ENCODE peak calls at places on chromosomes 1 and 21, in five cellular contexts. H is mammary epithelial cell, S is psoas muscle, Q is GM23248, Z is testis. U is an unnamed sample. For H3K4me1, the result is how much of the 10 kb centered on the place peaks cover.

GRCh38 chr1:60897003-60897402 is 185.4 kb upstream of the NFIA start:
- DNase-seq in S (peak), H (no peak), Z (no peak), Q (no peak), U (no peak)

GRCh38 chr1:78825561-78825960 is 175.9 kb downstream of the IFI44 start:
- DNase-seq in S (no peak), Q (no peak), Z (no peak), H (no peak), U (no peak)

GRCh38 chr1:175591083-175591743 is 152.2 kb downstream of the TNR start:
- DNase-seq in S (no peak), Z (peak), Q (no peak), H (no peak), U (no peak)

GRCh38 chr21:39216290-39216689 is 33.0 kb upstream of the PSMG1 start:
- DNase-seq in H (no peak), S (no peak), Q (no peak), Z (no peak), U (no peak)

GRCh38 chr1:95407864-95408291 is 173.9 kb downstream of the RWDD3 start:
- DNase-seq in Q (no peak), Z (no peak), H (no peak), S (no peak), U (no peak)

GRCh38 chr1:88737338-88737927 is 53.4 kb downstream of the PKN2 start:
- DNase-seq in H (no peak), Z (no peak), Q (no peak), S (no peak), U (no peak)

GRCh38 chr1:199453731-199454130 is 573.8 kb upstream of the NR5A2 start:
- DNase-seq in S (no peak), Q (peak), H (no peak), Z (no peak), U (no peak)

GRCh38 chr1:52157582-52157981 is 15.7 kb downstream of the ZFYVE9 start:
- DNase-seq in Q (peak), Z (no peak), H (no peak), S (no peak), U (no peak)

GRCh38 chr1:215568287-215568692 is 1.2 kb downstream of the KCTD3 start:
- DNase-seq in Q (peak), Z (peak), H (no peak), S (no peak), U (no peak)

GRCh38 chr1:38858833-38859560 is 575 bp downstream of the RRAGC start:
- DNase-seq in S (peak), H (peak), Z (peak), Q (peak), U (peak)

GRCh38 chr1:53657256-53657805 is 81.6 kb downstream of the GLIS1 start:
- DNase-seq in S (peak), Q (no peak), H (no peak), Z (no peak), U (no peak)

GRCh38 chr1:20343149-20343936 is 52.7 kb downstream of the VWA5B1 start:
- DNase-seq in H (no peak), Q (no peak), Z (peak), S (peak), U (no peak)

GRCh38 chr1:232271991-232272589 is 357.8 kb downstream of the SIPA1L2 start:
- DNase-seq in S (no peak), Q (no peak), H (no peak), Z (no peak), U (no peak)

GRCh38 chr1:178486100-178487069 is 10.4 kb downstream of the CLEC20A start:
- DNase-seq in Z (no peak), S (no peak), Q (peak), H (no peak), U (no peak)

GRCh38 chr1:151511636-151512215 is 539 bp downstream of the CGN start:
- DNase-seq in H (peak), Z (peak), S (no peak), Q (peak), U (peak)

GRCh38 chr1:117609471-117609911 is 3.6 kb downstream of the TENT5C start:
- DNase-seq in Z (peak), S (peak), H (no peak), Q (no peak), U (no peak)

GRCh38 chr1:117612517-117613248 is 6.8 kb downstream of the TENT5C start:
- DNase-seq in H (peak), S (no peak), Z (no peak), Q (peak), U (no peak)

GRCh38 chr1:117611894-117612481 is 6.1 kb downstream of the TENT5C start:
- DNase-seq in H (no peak), Q (no peak), Z (no peak), S (no peak), U (no peak)

GRCh38 chr1:117610036-117610435 is 4.2 kb downstream of the TENT5C start:
- DNase-seq in S (no peak), Z (no peak), H (no peak), Q (no peak), U (no peak)

GRCh38 chr1:117611121-117611601 is 5.3 kb downstream of the TENT5C start:
- DNase-seq in S (no peak), Z (no peak), H (no peak), Q (no peak), U (peak)
- H3K4me1 ChIP-seq in S (half or more), Z (under half), H (under half), Q (under half), U (half or more)

DNA sequence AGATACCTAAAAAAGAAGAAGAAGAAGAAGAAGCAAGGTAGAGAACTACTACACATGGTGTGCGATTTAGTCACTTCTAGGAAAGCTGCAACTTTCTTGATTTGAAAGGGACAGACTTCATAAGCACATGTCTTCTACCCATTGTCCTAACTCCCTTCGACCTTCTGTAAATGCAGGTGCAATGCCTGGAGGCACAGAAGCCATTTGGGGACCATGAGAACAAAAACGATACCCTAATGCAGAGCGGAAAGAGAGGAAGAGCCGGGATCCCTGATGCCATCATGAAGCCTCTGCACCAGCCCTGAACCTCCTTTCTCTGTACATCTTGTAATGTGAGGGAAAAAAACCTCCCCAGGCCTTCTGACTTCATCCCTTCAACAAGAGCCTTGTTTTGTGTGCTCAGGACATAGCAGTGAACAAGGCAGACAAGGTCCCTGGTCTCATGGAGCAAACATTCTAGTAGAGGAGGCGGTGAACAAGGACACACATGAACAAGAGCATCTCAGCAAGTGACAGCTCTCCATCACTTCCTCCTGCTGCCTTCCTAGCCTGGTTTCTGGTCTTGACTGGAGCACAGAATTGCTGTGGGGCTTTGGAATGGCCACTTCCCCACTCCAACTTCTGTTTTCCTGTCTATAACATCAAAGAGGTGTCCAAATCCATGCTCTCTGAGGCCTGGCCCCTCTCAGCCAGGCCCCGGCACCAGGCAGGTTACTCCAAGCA is 5.5 kb upstream of the LAPTM5 start:
- DNase-seq in Z (no peak), Q (no peak), S (no peak), H (no peak), U (no peak)
- H3K4me1 ChIP-seq in Z (under half), Q (under half), S (under half), H (under half), U (under half)

GRCh38 chr1:162373072-162373427 is 3.6 kb downstream of the SPATA46 start:
- DNase-seq in H (no peak), Q (no peak), Z (no peak), S (no peak), U (no peak)

GRCh38 chr1:162370721-162371120 is 5.9 kb downstream of the SPATA46 start:
- DNase-seq in Z (no peak), H (no peak), Q (no peak), S (no peak), U (no peak)

GRCh38 chr1:162372159-162373071 is 4.2 kb downstream of the SPATA46 start:
- DNase-seq in H (peak), Q (no peak), S (no peak), Z (no peak), U (no peak)

GRCh38 chr1:162369571-162369970 is 7.1 kb downstream of the SPATA46 start:
- DNase-seq in H (no peak), Q (no peak), S (no peak), Z (no peak), U (no peak)

GRCh38 chr1:162371611-162372010 is 5.0 kb downstream of the SPATA46 start:
- DNase-seq in S (no peak), Z (no peak), H (peak), Q (peak), U (no peak)
- H3K4me1 ChIP-seq in S (under half), Z (under half), H (under half), Q (under half), U (under half)

DNA sequence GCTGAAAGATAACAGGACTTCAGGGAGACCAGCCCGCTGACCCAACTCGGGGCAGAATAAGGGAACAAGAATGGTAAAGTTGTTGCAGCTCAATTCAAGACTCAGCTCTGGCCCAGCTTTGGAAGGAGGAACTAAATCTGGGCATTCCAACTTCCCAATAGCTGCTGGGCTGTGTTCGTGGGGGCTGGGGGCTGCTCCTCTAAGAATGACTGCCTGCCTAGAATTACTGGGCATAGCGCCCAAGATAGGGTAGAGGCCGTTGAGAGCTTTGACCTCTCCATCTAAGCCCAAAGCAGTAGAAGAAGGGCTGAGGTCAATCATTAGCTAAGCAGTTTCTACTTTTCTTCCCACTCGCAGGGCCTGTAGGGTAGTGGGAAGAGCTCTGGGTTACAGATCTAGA is 1.3 kb downstream of the FABP3 start:
- DNase-seq in H (no peak), S (no peak), Q (no peak), Z (peak), U (no peak)
- H3K4me1 ChIP-seq in H (under half), S (under half), Q (under half), Z (half or more), U (under half)

GRCh38 chr1:31906557-31906956 is 31.6 kb downstream of the PTP4A2 start:
- DNase-seq in Q (no peak), S (no peak), Z (no peak), H (no peak), U (no peak)
- H3K4me1 ChIP-seq in Q (under half), S (under half), Z (under half), H (under half), U (under half)

GRCh38 chr1:214475331-214475730 is 76.1 kb downstream of the PTPN14 start:
- DNase-seq in Z (no peak), Q (no peak), S (no peak), H (peak), U (no peak)
- H3K4me1 ChIP-seq in Z (under half), Q (half or more), S (half or more), H (half or more), U (under half)

DNA sequence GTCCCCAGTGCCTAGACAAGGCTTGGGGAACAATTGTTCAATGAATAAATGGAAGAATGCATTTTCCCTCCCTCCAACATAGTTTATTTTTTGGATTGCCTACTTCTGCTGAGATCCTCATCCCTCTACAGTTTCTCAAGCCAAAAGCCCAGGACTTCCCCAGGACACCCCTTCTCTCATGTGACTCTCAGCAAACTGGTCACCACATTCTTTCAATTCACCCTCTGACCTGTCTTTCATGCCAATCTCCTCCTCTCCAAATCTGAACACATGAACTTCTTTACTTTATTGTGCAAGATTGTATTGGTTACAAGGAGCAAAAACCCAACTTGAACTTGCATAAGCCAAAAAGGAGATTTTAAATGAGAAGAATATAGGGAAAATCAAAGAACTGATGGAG is 103.2 kb upstream of the JUN start:
- DNase-seq in Q (peak), Z (no peak), H (no peak), S (no peak), U (no peak)
- H3K4me1 ChIP-seq in Q (under half), Z (under half), H (under half), S (half or more), U (under half)